ENCODE peak calls at places on chromosomes 2 and 18, in ten cellular contexts. Z is DND-41, L is MM.1S, U is endodermal cell, A is sigmoid colon, Y is fibroblast of lung, M is neural progenitor cell, Q is IMR-90, K is GM23338, R is HCT116. P is an unnamed sample. For H3K4me1, the result is how much of the 10 kb centered on the place peaks cover.

GRCh38 chr2:191441761-191442160 is 196.6 kb downstream of the MYO1B start:
- DNase-seq in Z (no peak), L (no peak), U (no peak), A (no peak), Y (peak), M (no peak), Q (peak), K (no peak), R (no peak), P (no peak)

GRCh38 chr18:6056171-6056932 is 161.0 kb upstream of the TMEM200C start:
- DNase-seq in Z (no peak), L (no peak), U (no peak), A (no peak), Y (peak), M (peak), Q (peak), K (no peak), R (no peak), P (no peak)

GRCh38 chr2:184154438-184154837 is 443.9 kb upstream of the ZNF804A start:
- DNase-seq in Z (no peak), L (no peak), U (no peak), A (no peak), Y (no peak), M (peak), Q (no peak), K (peak), R (no peak), P (no peak)

GRCh38 chr18:62118324-62118723 is 68.5 kb downstream of the PIGN start:
- DNase-seq in Z (no peak), L (no peak), U (no peak), A (no peak), Y (peak), M (no peak), Q (peak), K (no peak), R (no peak), P (no peak)

GRCh38 chr2:84071050-84071449 is 388.0 kb downstream of the SUCLG1 start:
- DNase-seq in Z (no peak), L (no peak), U (no peak), A (no peak), Y (no peak), M (no peak), Q (no peak), K (no peak), R (no peak), P (no peak)

GRCh38 chr2:130391872-130392670 is 36.2 kb downstream of the PTPN18 start:
- DNase-seq in Z (no peak), L (no peak), U (peak), A (peak), Y (no peak), M (no peak), Q (peak), K (no peak), R (no peak), P (no peak)

GRCh38 chr2:41967426-41968181 is 80.2 kb upstream of the PKDCC start:
- DNase-seq in Z (no peak), L (no peak), U (peak), A (peak), Y (peak), M (no peak), Q (no peak), K (no peak), R (no peak), P (peak)

GRCh38 chr2:226471987-226472470 is 327.6 kb downstream of the IRS1 start:
- DNase-seq in Z (no peak), L (no peak), U (no peak), A (no peak), Y (no peak), M (no peak), Q (no peak), K (no peak), R (no peak), P (no peak)

GRCh38 chr2:143128681-143129580 is at the start of gene ARHGAP15:
- DNase-seq in Z (peak), L (peak), U (no peak), A (no peak), Y (no peak), M (no peak), Q (no peak), K (no peak), R (no peak), P (peak)

GRCh38 chr2:97891611-97892010 is 104.1 kb downstream of the TMEM131 start:
- DNase-seq in Z (no peak), L (no peak), U (no peak), A (no peak), Y (no peak), M (no peak), Q (no peak), K (peak), R (no peak), P (no peak)

GRCh38 chr2:197075754-197076337 is 149.3 kb upstream of the PGAP1 start:
- DNase-seq in Z (no peak), L (no peak), U (peak), A (no peak), Y (no peak), M (peak), Q (no peak), K (peak), R (no peak), P (no peak)

GRCh38 chr2:41870948-41871522 is 176.8 kb upstream of the PKDCC start:
- DNase-seq in Z (peak), L (no peak), U (peak), A (no peak), Y (peak), M (peak), Q (no peak), K (peak), R (no peak), P (no peak)

GRCh38 chr18:41858761-41859555 is 96.1 kb upstream of the PIK3C3 start:
- DNase-seq in Z (no peak), L (no peak), U (no peak), A (no peak), Y (no peak), M (no peak), Q (no peak), K (no peak), R (no peak), P (no peak)

GRCh38 chr18:48348739-48349138 is 60.4 kb downstream of the ZBTB7C start:
- DNase-seq in Z (no peak), L (no peak), U (peak), A (no peak), Y (no peak), M (no peak), Q (no peak), K (no peak), R (no peak), P (no peak)

GRCh38 chr2:41940715-41941114 is 107.1 kb upstream of the PKDCC start:
- DNase-seq in Z (no peak), L (no peak), U (peak), A (no peak), Y (no peak), M (no peak), Q (no peak), K (no peak), R (no peak), P (no peak)

GRCh38 chr2:239800785-239801184 is 224.4 kb downstream of the NDUFA10 start:
- DNase-seq in Z (no peak), L (no peak), U (peak), A (peak), Y (no peak), M (no peak), Q (no peak), K (no peak), R (no peak), P (no peak)

GRCh38 chr2:106296182-106296815 is 102.2 kb upstream of the UXS1 start:
- DNase-seq in Z (no peak), L (no peak), U (no peak), A (no peak), Y (no peak), M (no peak), Q (no peak), K (no peak), R (no peak), P (no peak)

GRCh38 chr2:240401781-240402551 is 33.5 kb upstream of the GPC1 start:
- DNase-seq in Z (no peak), L (no peak), U (peak), A (peak), Y (no peak), M (no peak), Q (no peak), K (no peak), R (no peak), P (no peak)

GRCh38 chr18:60047556-60047955 is 147.8 kb downstream of the PMAIP1 start:
- DNase-seq in Z (no peak), L (no peak), U (no peak), A (no peak), Y (no peak), M (no peak), Q (no peak), K (no peak), R (no peak), P (no peak)

GRCh38 chr2:215288112-215288815 is 23.6 kb upstream of the ATIC start:
- DNase-seq in Z (no peak), L (no peak), U (no peak), A (no peak), Y (no peak), M (no peak), Q (no peak), K (no peak), R (no peak), P (no peak)

GRCh38 chr2:60296219-60296955 is 257.1 kb downstream of the BCL11A start:
- DNase-seq in Z (no peak), L (no peak), U (no peak), A (no peak), Y (no peak), M (no peak), Q (no peak), K (no peak), R (no peak), P (no peak)

GRCh38 chr2:166382-166781 is 97.5 kb downstream of the SH3YL1 start:
- DNase-seq in Z (no peak), L (no peak), U (no peak), A (no peak), Y (no peak), M (no peak), Q (no peak), K (no peak), R (no peak), P (no peak)

GRCh38 chr2:43331428-43331827 is 105.0 kb upstream of the ZFP36L2 start:
- DNase-seq in Z (no peak), L (no peak), U (no peak), A (no peak), Y (peak), M (no peak), Q (peak), K (no peak), R (no peak), P (no peak)

GRCh38 chr2:231991664-231992063 is 30.2 kb downstream of the DIS3L2 start:
- DNase-seq in Z (no peak), L (no peak), U (no peak), A (no peak), Y (no peak), M (no peak), Q (peak), K (no peak), R (no peak), P (no peak)

GRCh38 chr2:673615-674318 is 3.4 kb downstream of the TMEM18 start:
- DNase-seq in Z (no peak), L (no peak), U (peak), A (no peak), Y (peak), M (no peak), Q (peak), K (no peak), R (no peak), P (no peak)

GRCh38 chr2:191758420-191759199 is 80.7 kb downstream of the NABP1 start:
- DNase-seq in Z (peak), L (peak), U (peak), A (no peak), Y (peak), M (peak), Q (peak), K (peak), R (peak), P (peak)

GRCh38 chr2:153589586-153589985 is 111.0 kb upstream of the RPRM start:
- DNase-seq in Z (no peak), L (no peak), U (no peak), A (no peak), Y (no peak), M (no peak), Q (no peak), K (no peak), R (no peak), P (no peak)

GRCh38 chr2:199757466-199757865 is 93.5 kb downstream of the FTCDNL1 start:
- DNase-seq in Z (no peak), L (no peak), U (no peak), A (peak), Y (peak), M (no peak), Q (no peak), K (no peak), R (no peak), P (no peak)
- H3K4me3 ChIP-seq in Z (no peak), L (no peak), U (no peak), A (no peak), Y (peak), M (no peak), Q (no peak), K (no peak), R (no peak), P (no peak)

GRCh38 chr2:70479816-70480215 is 73.8 kb downstream of the TGFA start:
- DNase-seq in Z (no peak), L (no peak), U (no peak), A (no peak), Y (no peak), M (no peak), Q (no peak), K (no peak), R (no peak), P (no peak)
- H3K4me1 ChIP-seq in Z (under half), L (under half), U (under half), A (under half), Y (under half), M (under half), Q (under half), K (under half), R (under half), P (under half)

GRCh38 chr18:46755315-46756171 is 1.3 kb downstream of the ST8SIA5 start:
- DNase-seq in Z (no peak), L (no peak), U (peak), A (no peak), Y (no peak), M (peak), Q (no peak), K (peak), R (no peak), P (no peak)
- H3K4me3 ChIP-seq in Z (no peak), L (no peak), U (no peak), A (no peak), Y (no peak), M (peak), Q (no peak), K (peak), R (no peak), P (no peak)

GRCh38 chr2:62706721-62707516 is 1.4 kb downstream of the EHBP1 start:
- DNase-seq in Z (no peak), L (no peak), U (no peak), A (no peak), Y (no peak), M (peak), Q (no peak), K (no peak), R (no peak), P (no peak)

GRCh38 chr2:62705007-62705829 is at the start of gene EHBP1:
- DNase-seq in Z (peak), L (peak), U (peak), A (peak), Y (peak), M (peak), Q (peak), K (peak), R (peak), P (peak)

GRCh38 chr2:62708751-62709150 is 3.2 kb downstream of the EHBP1 start:
- DNase-seq in Z (no peak), L (no peak), U (no peak), A (no peak), Y (no peak), M (no peak), Q (no peak), K (no peak), R (no peak), P (no peak)

GRCh38 chr2:62704654-62705006 is 883 bp upstream of the EHBP1 start:
- DNase-seq in Z (no peak), L (peak), U (no peak), A (no peak), Y (no peak), M (no peak), Q (no peak), K (peak), R (no peak), P (no peak)

DNA sequence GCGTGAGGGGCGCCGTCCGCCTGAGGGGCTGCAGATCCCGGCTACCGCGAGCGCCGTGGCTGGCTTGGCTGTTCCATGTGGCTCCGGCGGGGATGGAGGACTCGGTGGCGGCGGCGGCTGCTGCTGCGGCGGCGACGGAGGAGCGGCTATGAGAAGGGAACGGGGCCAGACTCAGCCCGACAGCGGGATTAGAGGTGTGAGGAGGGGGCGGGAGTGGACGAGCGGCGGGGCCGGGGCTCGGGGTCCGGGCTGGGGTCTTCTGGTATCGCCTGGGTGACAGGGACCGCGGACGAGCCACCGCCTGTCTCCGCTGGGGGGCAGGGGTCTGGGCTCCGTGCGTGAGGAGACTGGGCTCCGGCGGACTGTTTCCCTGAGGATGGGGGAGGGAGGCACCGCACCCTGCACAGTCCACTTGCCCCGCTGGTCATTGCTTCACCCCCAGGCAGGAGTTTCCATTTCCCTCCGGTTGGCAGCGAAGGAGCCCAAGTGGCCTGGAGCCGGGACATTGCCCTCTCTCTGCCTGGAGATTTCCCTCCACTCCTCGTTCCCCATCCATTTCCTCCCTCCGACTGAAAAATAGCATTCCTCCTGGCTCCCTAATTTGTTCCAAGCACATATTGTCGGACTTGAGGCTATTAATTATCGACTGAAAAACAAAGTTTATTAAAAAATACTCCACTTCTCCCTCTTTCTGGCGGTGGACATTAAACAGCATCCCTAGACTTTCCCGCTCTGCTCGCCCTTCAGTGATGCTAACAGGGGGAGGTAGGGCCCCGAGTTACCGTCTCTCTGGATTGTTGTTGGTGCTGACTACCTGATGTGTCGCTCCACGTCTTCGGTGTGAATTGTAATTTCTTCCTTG is 577 bp downstream of the EHBP1 start:
- DNase-seq in Z (peak), L (peak), U (peak), A (peak), Y (peak), M (peak), Q (peak), K (peak), R (no peak), P (peak)
- H3K4me1 ChIP-seq in Z (half or more), L (under half), U (under half), A (under half), Y (under half), M (under half), Q (under half), K (under half), R (under half), P (under half)

GRCh38 chr2:73291461-73292315 is 1.7 kb downstream of the EGR4 start:
- DNase-seq in Z (no peak), L (no peak), U (peak), A (no peak), Y (no peak), M (peak), Q (no peak), K (peak), R (no peak), P (no peak)

GRCh38 chr2:73292316-73292905 is 937 bp downstream of the EGR4 start:
- DNase-seq in Z (no peak), L (no peak), U (peak), A (no peak), Y (no peak), M (no peak), Q (no peak), K (peak), R (no peak), P (no peak)

GRCh38 chr2:73289304-73289703 is 4.0 kb downstream of the EGR4 start:
- DNase-seq in Z (no peak), L (no peak), U (no peak), A (no peak), Y (no peak), M (no peak), Q (no peak), K (no peak), R (no peak), P (no peak)

GRCh38 chr2:73290049-73290839 is 3.1 kb downstream of the EGR4 start:
- DNase-seq in Z (peak), L (peak), U (peak), A (no peak), Y (peak), M (peak), Q (peak), K (peak), R (no peak), P (peak)

GRCh38 chr2:73291093-73291460 is 2.3 kb downstream of the EGR4 start:
- DNase-seq in Z (peak), L (peak), U (peak), A (no peak), Y (peak), M (peak), Q (peak), K (peak), R (no peak), P (peak)
- H3K4me3 ChIP-seq in Z (no peak), L (no peak), U (no peak), A (no peak), Y (no peak), M (peak), Q (no peak), K (peak), R (no peak), P (no peak)

GRCh38 chr2:46308081-46308480 is 10.9 kb downstream of the EPAS1 start:
- DNase-seq in Z (no peak), L (no peak), U (no peak), A (no peak), Y (no peak), M (no peak), Q (no peak), K (no peak), R (no peak), P (no peak)

GRCh38 chr2:46310446-46310845 is 13.2 kb downstream of the EPAS1 start:
- DNase-seq in Z (no peak), L (no peak), U (no peak), A (no peak), Y (no peak), M (no peak), Q (no peak), K (no peak), R (no peak), P (no peak)

GRCh38 chr2:46309052-46309953 is 12.1 kb downstream of the EPAS1 start:
- DNase-seq in Z (no peak), L (no peak), U (no peak), A (no peak), Y (no peak), M (no peak), Q (peak), K (no peak), R (no peak), P (no peak)

GRCh38 chr2:46306988-46307655 is 9.9 kb downstream of the EPAS1 start:
- DNase-seq in Z (no peak), L (no peak), U (no peak), A (no peak), Y (no peak), M (no peak), Q (no peak), K (no peak), R (no peak), P (no peak)

GRCh38 chr2:46308629-46309028 is 11.4 kb downstream of the EPAS1 start:
- DNase-seq in Z (no peak), L (no peak), U (no peak), A (no peak), Y (no peak), M (no peak), Q (no peak), K (no peak), R (no peak), P (no peak)
- H3K4me1 ChIP-seq in Z (under half), L (under half), U (under half), A (under half), Y (under half), M (under half), Q (under half), K (under half), R (half or more), P (under half)

GRCh38 chr2:156088598-156088997 is 243.9 kb downstream of the NR4A2 start:
- DNase-seq in Z (no peak), L (no peak), U (no peak), A (no peak), Y (no peak), M (no peak), Q (no peak), K (no peak), R (no peak), P (no peak)
- H3K4me3 ChIP-seq in Z (no peak), L (no peak), U (no peak), A (no peak), Y (no peak), M (no peak), Q (no peak), K (no peak), R (no peak), P (no peak)

GRCh38 chr2:219243291-219243761 is 1.9 kb downstream of the GLB1L start:
- DNase-seq in Z (no peak), L (no peak), U (no peak), A (peak), Y (peak), M (no peak), Q (no peak), K (peak), R (no peak), P (peak)

GRCh38 chr2:219244789-219245147 is 476 bp downstream of the GLB1L start:
- DNase-seq in Z (no peak), L (no peak), U (no peak), A (no peak), Y (no peak), M (no peak), Q (no peak), K (no peak), R (no peak), P (no peak)

GRCh38 chr2:219246559-219246958 is 1.3 kb downstream of the STK16 start:
- DNase-seq in Z (no peak), L (no peak), U (no peak), A (no peak), Y (no peak), M (no peak), Q (no peak), K (no peak), R (no peak), P (no peak)

GRCh38 chr2:219245899-219246230 is 586 bp downstream of the STK16 start:
- DNase-seq in Z (no peak), L (no peak), U (no peak), A (no peak), Y (no peak), M (no peak), Q (no peak), K (peak), R (no peak), P (no peak)

GRCh38 chr2:219245148-219245898 is at the start of the genes GLB1L and STK16:
- DNase-seq in Z (peak), L (peak), U (peak), A (peak), Y (peak), M (peak), Q (peak), K (peak), R (peak), P (peak)
- H3K4me1 ChIP-seq in Z (half or more), L (under half), U (under half), A (under half), Y (under half), M (under half), Q (under half), K (under half), R (under half), P (under half)